ENCODE peak calls at places on chromosomes 12 and 14, in ten cellular contexts. One of them, this sample, is unnamed.

GRCh38 chr12:19205120-19205519 is 75.6 kb downstream of the PLEKHA5 start:
- DNase-seq in GM19239: no peak
- DNase-seq in astrocyte of the hippocampus: no peak
- DNase-seq in CD4-positive, alpha-beta memory T cell: no peak
- DNase-seq in lung microvascular endothelial cell: no peak
- DNase-seq in GM18507: no peak
- DNase-seq in body of pancreas: no peak
- DNase-seq in GM23338: no peak
- DNase-seq in mesendoderm: no peak
- DNase-seq in endodermal cell: no peak
- DNase-seq in this sample: no peak

GRCh38 chr14:40367717-40368116 is 935.5 kb upstream of the FBXO33 start:
- DNase-seq in astrocyte of the hippocampus: no peak
- DNase-seq in CD4-positive, alpha-beta memory T cell: no peak
- DNase-seq in endodermal cell: no peak
- DNase-seq in mesendoderm: no peak
- DNase-seq in lung microvascular endothelial cell: no peak
- DNase-seq in GM18507: no peak
- DNase-seq in GM23338: no peak
- DNase-seq in GM19239: no peak
- DNase-seq in body of pancreas: no peak
- DNase-seq in this sample: no peak

GRCh38 chr14:77580964-77581505 is 35.4 kb downstream of the SPTLC2 start:
- DNase-seq in GM18507: peak
- DNase-seq in mesendoderm: peak
- DNase-seq in astrocyte of the hippocampus: peak
- DNase-seq in CD4-positive, alpha-beta memory T cell: peak
- DNase-seq in body of pancreas: no peak
- DNase-seq in endodermal cell: no peak
- DNase-seq in GM23338: no peak
- DNase-seq in lung microvascular endothelial cell: peak
- DNase-seq in GM19239: peak
- DNase-seq in this sample: peak

GRCh38 chr12:7145671-7146070 is 15.5 kb downstream of the CLSTN3 start:
- DNase-seq in body of pancreas: no peak
- DNase-seq in GM23338: no peak
- DNase-seq in CD4-positive, alpha-beta memory T cell: no peak
- DNase-seq in GM19239: no peak
- DNase-seq in astrocyte of the hippocampus: no peak
- DNase-seq in mesendoderm: no peak
- DNase-seq in GM18507: no peak
- DNase-seq in lung microvascular endothelial cell: no peak
- DNase-seq in endodermal cell: no peak
- DNase-seq in this sample: no peak

GRCh38 chr12:27158322-27158721 is 75.9 kb upstream of the C12orf71 start:
- DNase-seq in lung microvascular endothelial cell: no peak
- DNase-seq in GM19239: no peak
- DNase-seq in CD4-positive, alpha-beta memory T cell: no peak
- DNase-seq in GM23338: peak
- DNase-seq in endodermal cell: peak
- DNase-seq in GM18507: no peak
- DNase-seq in astrocyte of the hippocampus: peak
- DNase-seq in mesendoderm: no peak
- DNase-seq in body of pancreas: no peak
- DNase-seq in this sample: no peak

GRCh38 chr12:65500121-65500846 is 221.8 kb downstream of the MSRB3 start:
- DNase-seq in GM18507: no peak
- DNase-seq in body of pancreas: no peak
- DNase-seq in GM19239: no peak
- DNase-seq in mesendoderm: no peak
- DNase-seq in GM23338: no peak
- DNase-seq in CD4-positive, alpha-beta memory T cell: no peak
- DNase-seq in endodermal cell: no peak
- DNase-seq in lung microvascular endothelial cell: no peak
- DNase-seq in astrocyte of the hippocampus: peak
- DNase-seq in this sample: no peak

GRCh38 chr14:70098257-70098809 is 90.4 kb downstream of the SLC8A3 start:
- DNase-seq in astrocyte of the hippocampus: no peak
- DNase-seq in mesendoderm: no peak
- DNase-seq in body of pancreas: no peak
- DNase-seq in lung microvascular endothelial cell: no peak
- DNase-seq in endodermal cell: no peak
- DNase-seq in GM19239: no peak
- DNase-seq in GM18507: no peak
- DNase-seq in GM23338: no peak
- DNase-seq in CD4-positive, alpha-beta memory T cell: no peak
- DNase-seq in this sample: no peak

GRCh38 chr14:53942970-53943750 is 13.5 kb downstream of the BMP4 start:
- DNase-seq in lung microvascular endothelial cell: no peak
- DNase-seq in GM19239: no peak
- DNase-seq in GM18507: no peak
- DNase-seq in mesendoderm: peak
- DNase-seq in astrocyte of the hippocampus: peak
- DNase-seq in CD4-positive, alpha-beta memory T cell: no peak
- DNase-seq in GM23338: peak
- DNase-seq in endodermal cell: peak
- DNase-seq in body of pancreas: no peak
- DNase-seq in this sample: no peak

GRCh38 chr12:57964421-57964820 is 23.1 kb downstream of the ATP23 start:
- DNase-seq in CD4-positive, alpha-beta memory T cell: no peak
- DNase-seq in GM19239: no peak
- DNase-seq in body of pancreas: no peak
- DNase-seq in mesendoderm: no peak
- DNase-seq in lung microvascular endothelial cell: no peak
- DNase-seq in GM23338: no peak
- DNase-seq in endodermal cell: no peak
- DNase-seq in astrocyte of the hippocampus: no peak
- DNase-seq in GM18507: no peak
- DNase-seq in this sample: no peak

GRCh38 chr14:34254031-34254430 is 208.0 kb downstream of the SPTSSA start:
- DNase-seq in astrocyte of the hippocampus: no peak
- DNase-seq in GM19239: no peak
- DNase-seq in GM18507: no peak
- DNase-seq in body of pancreas: no peak
- DNase-seq in GM23338: no peak
- DNase-seq in lung microvascular endothelial cell: no peak
- DNase-seq in endodermal cell: no peak
- DNase-seq in CD4-positive, alpha-beta memory T cell: no peak
- DNase-seq in mesendoderm: no peak
- DNase-seq in this sample: no peak

GRCh38 chr14:35696575-35696974 is 112.5 kb downstream of the RALGAPA1 start:
- DNase-seq in endodermal cell: no peak
- DNase-seq in astrocyte of the hippocampus: no peak
- DNase-seq in GM19239: no peak
- DNase-seq in CD4-positive, alpha-beta memory T cell: no peak
- DNase-seq in mesendoderm: no peak
- DNase-seq in GM18507: no peak
- DNase-seq in GM23338: no peak
- DNase-seq in body of pancreas: no peak
- DNase-seq in lung microvascular endothelial cell: no peak
- DNase-seq in this sample: no peak

GRCh38 chr12:94735985-94736384 is 85.6 kb upstream of the TMCC3 start:
- DNase-seq in astrocyte of the hippocampus: no peak
- DNase-seq in body of pancreas: no peak
- DNase-seq in CD4-positive, alpha-beta memory T cell: no peak
- DNase-seq in GM23338: no peak
- DNase-seq in endodermal cell: no peak
- DNase-seq in GM19239: no peak
- DNase-seq in GM18507: no peak
- DNase-seq in mesendoderm: no peak
- DNase-seq in lung microvascular endothelial cell: no peak
- DNase-seq in this sample: no peak

GRCh38 chr12:72836184-72836583 is 564.0 kb downstream of the TRHDE start:
- DNase-seq in endodermal cell: no peak
- DNase-seq in GM23338: no peak
- DNase-seq in body of pancreas: no peak
- DNase-seq in mesendoderm: no peak
- DNase-seq in astrocyte of the hippocampus: no peak
- DNase-seq in GM19239: no peak
- DNase-seq in CD4-positive, alpha-beta memory T cell: no peak
- DNase-seq in GM18507: no peak
- DNase-seq in lung microvascular endothelial cell: no peak
- DNase-seq in this sample: no peak

GRCh38 chr12:120453977-120454376 is 7.7 kb downstream of the GATC start:
- DNase-seq in mesendoderm: peak
- DNase-seq in GM18507: no peak
- DNase-seq in astrocyte of the hippocampus: no peak
- DNase-seq in GM19239: no peak
- DNase-seq in CD4-positive, alpha-beta memory T cell: peak
- DNase-seq in lung microvascular endothelial cell: peak
- DNase-seq in GM23338: peak
- DNase-seq in body of pancreas: no peak
- DNase-seq in endodermal cell: no peak
- DNase-seq in this sample: peak

GRCh38 chr12:94676922-94677321 is 26.6 kb upstream of the TMCC3 start:
- DNase-seq in GM23338: no peak
- DNase-seq in mesendoderm: no peak
- DNase-seq in endodermal cell: peak
- DNase-seq in body of pancreas: peak
- DNase-seq in GM19239: no peak
- DNase-seq in CD4-positive, alpha-beta memory T cell: no peak
- DNase-seq in astrocyte of the hippocampus: no peak
- DNase-seq in lung microvascular endothelial cell: no peak
- DNase-seq in GM18507: no peak
- DNase-seq in this sample: no peak

GRCh38 chr12:65800928-65801327 is 23.4 kb upstream of the HMGA2 start:
- DNase-seq in mesendoderm: no peak
- DNase-seq in GM19239: no peak
- DNase-seq in body of pancreas: no peak
- DNase-seq in CD4-positive, alpha-beta memory T cell: no peak
- DNase-seq in lung microvascular endothelial cell: no peak
- DNase-seq in astrocyte of the hippocampus: peak
- DNase-seq in endodermal cell: no peak
- DNase-seq in GM18507: no peak
- DNase-seq in GM23338: no peak
- DNase-seq in this sample: no peak

GRCh38 chr12:59084758-59085383 is 164.6 kb upstream of the LRIG3 start:
- DNase-seq in GM19239: no peak
- DNase-seq in GM18507: no peak
- DNase-seq in GM23338: peak
- DNase-seq in lung microvascular endothelial cell: no peak
- DNase-seq in astrocyte of the hippocampus: peak
- DNase-seq in body of pancreas: peak
- DNase-seq in CD4-positive, alpha-beta memory T cell: no peak
- DNase-seq in endodermal cell: peak
- DNase-seq in mesendoderm: peak
- DNase-seq in this sample: no peak

GRCh38 chr12:6215932-6216494 is 15.8 kb downstream of the CD9 start:
- DNase-seq in GM18507: no peak
- DNase-seq in body of pancreas: peak
- DNase-seq in mesendoderm: peak
- DNase-seq in GM19239: no peak
- DNase-seq in astrocyte of the hippocampus: peak
- DNase-seq in CD4-positive, alpha-beta memory T cell: no peak
- DNase-seq in GM23338: peak
- DNase-seq in lung microvascular endothelial cell: peak
- DNase-seq in endodermal cell: peak
- DNase-seq in this sample: no peak

GRCh38 chr12:48995061-48995879 is 3.9 kb downstream of the DDN start:
- DNase-seq in CD4-positive, alpha-beta memory T cell: peak
- DNase-seq in GM23338: peak
- DNase-seq in GM19239: no peak
- DNase-seq in GM18507: no peak
- DNase-seq in lung microvascular endothelial cell: peak
- DNase-seq in body of pancreas: peak
- DNase-seq in mesendoderm: peak
- DNase-seq in astrocyte of the hippocampus: peak
- DNase-seq in endodermal cell: peak
- DNase-seq in this sample: no peak

GRCh38 chr12:9711664-9712063 is 21.2 kb downstream of the CLECL1 start:
- DNase-seq in body of pancreas: no peak
- DNase-seq in GM23338: peak
- DNase-seq in endodermal cell: no peak
- DNase-seq in CD4-positive, alpha-beta memory T cell: no peak
- DNase-seq in mesendoderm: peak
- DNase-seq in GM19239: no peak
- DNase-seq in astrocyte of the hippocampus: peak
- DNase-seq in GM18507: no peak
- DNase-seq in lung microvascular endothelial cell: no peak
- DNase-seq in this sample: no peak

GRCh38 chr14:70793637-70794036 is 15.7 kb downstream of the MAP3K9 start:
- DNase-seq in body of pancreas: no peak
- DNase-seq in lung microvascular endothelial cell: no peak
- DNase-seq in mesendoderm: no peak
- DNase-seq in GM18507: no peak
- DNase-seq in GM19239: no peak
- DNase-seq in CD4-positive, alpha-beta memory T cell: no peak
- DNase-seq in astrocyte of the hippocampus: no peak
- DNase-seq in endodermal cell: no peak
- DNase-seq in GM23338: no peak
- DNase-seq in this sample: no peak

GRCh38 chr12:69884386-69884785 is 59.4 kb downstream of the MYRFL start:
- DNase-seq in CD4-positive, alpha-beta memory T cell: no peak
- DNase-seq in endodermal cell: no peak
- DNase-seq in mesendoderm: no peak
- DNase-seq in body of pancreas: no peak
- DNase-seq in astrocyte of the hippocampus: no peak
- DNase-seq in GM23338: no peak
- DNase-seq in GM18507: no peak
- DNase-seq in lung microvascular endothelial cell: no peak
- DNase-seq in GM19239: no peak
- DNase-seq in this sample: no peak

GRCh38 chr14:24834951-24835350 is 201.0 kb upstream of the GZMB start:
- DNase-seq in CD4-positive, alpha-beta memory T cell: no peak
- DNase-seq in lung microvascular endothelial cell: no peak
- DNase-seq in GM18507: no peak
- DNase-seq in mesendoderm: no peak
- DNase-seq in body of pancreas: no peak
- DNase-seq in GM23338: no peak
- DNase-seq in endodermal cell: no peak
- DNase-seq in astrocyte of the hippocampus: no peak
- DNase-seq in GM19239: no peak
- DNase-seq in this sample: no peak

GRCh38 chr14:49954171-49954631 is 61.3 kb downstream of the ARF6 start:
- DNase-seq in endodermal cell: peak
- DNase-seq in mesendoderm: no peak
- DNase-seq in CD4-positive, alpha-beta memory T cell: no peak
- DNase-seq in GM23338: no peak
- DNase-seq in GM19239: no peak
- DNase-seq in astrocyte of the hippocampus: peak
- DNase-seq in lung microvascular endothelial cell: no peak
- DNase-seq in GM18507: no peak
- DNase-seq in body of pancreas: no peak
- DNase-seq in this sample: no peak

GRCh38 chr14:89912667-89913211 is 41.8 kb downstream of the EFCAB11 start:
- DNase-seq in GM18507: no peak
- DNase-seq in GM19239: no peak
- DNase-seq in CD4-positive, alpha-beta memory T cell: no peak
- DNase-seq in endodermal cell: no peak
- DNase-seq in astrocyte of the hippocampus: peak
- DNase-seq in mesendoderm: peak
- DNase-seq in GM23338: peak
- DNase-seq in lung microvascular endothelial cell: peak
- DNase-seq in body of pancreas: peak
- DNase-seq in this sample: no peak

GRCh38 chr14:85475113-85475512 is 54.8 kb upstream of the FLRT2 start:
- DNase-seq in CD4-positive, alpha-beta memory T cell: no peak
- DNase-seq in endodermal cell: no peak
- DNase-seq in GM23338: no peak
- DNase-seq in body of pancreas: no peak
- DNase-seq in astrocyte of the hippocampus: no peak
- DNase-seq in mesendoderm: no peak
- DNase-seq in lung microvascular endothelial cell: peak
- DNase-seq in GM18507: no peak
- DNase-seq in GM19239: no peak
- DNase-seq in this sample: no peak

GRCh38 chr14:32370720-32371119 is 41.6 kb downstream of the AKAP6 start:
- DNase-seq in mesendoderm: no peak
- DNase-seq in GM23338: no peak
- DNase-seq in CD4-positive, alpha-beta memory T cell: no peak
- DNase-seq in lung microvascular endothelial cell: no peak
- DNase-seq in astrocyte of the hippocampus: peak
- DNase-seq in GM18507: no peak
- DNase-seq in body of pancreas: no peak
- DNase-seq in GM19239: no peak
- DNase-seq in endodermal cell: no peak
- DNase-seq in this sample: no peak

GRCh38 chr14:101500681-101501080 is 60.6 kb upstream of the DIO3 start:
- DNase-seq in endodermal cell: peak
- DNase-seq in GM23338: no peak
- DNase-seq in lung microvascular endothelial cell: no peak
- DNase-seq in GM19239: no peak
- DNase-seq in CD4-positive, alpha-beta memory T cell: no peak
- DNase-seq in body of pancreas: no peak
- DNase-seq in GM18507: no peak
- DNase-seq in mesendoderm: no peak
- DNase-seq in astrocyte of the hippocampus: no peak
- DNase-seq in this sample: no peak